ENCODE peak calls at places on chromosomes 6 and 20, in four cellular contexts. One of them, this sample, is unnamed.

GRCh38 chr6:150667977-150668716 is 68.5 kb downstream of the PLEKHG1 start:
- DNase-seq in bronchial epithelial cell: peak; percentile 94
- DNase-seq in AG04450: peak; percentile 2
- DNase-seq in cardiac muscle cell: peak; percentile 93
- DNase-seq in this sample: no peak

GRCh38 chr6:108210557-108210956 is 44.7 kb downstream of the NR2E1 start:
- DNase-seq in bronchial epithelial cell: no peak
- DNase-seq in cardiac muscle cell: no peak
- DNase-seq in AG04450: no peak
- DNase-seq in this sample: no peak

GRCh38 chr20:16260911-16261310 is 312.3 kb downstream of the KIF16B start:
- DNase-seq in cardiac muscle cell: no peak
- DNase-seq in bronchial epithelial cell: no peak
- DNase-seq in AG04450: no peak
- DNase-seq in this sample: no peak

GRCh38 chr6:147381734-147382133 is 126.8 kb upstream of the SAMD5 start:
- DNase-seq in bronchial epithelial cell: no peak
- DNase-seq in cardiac muscle cell: no peak
- DNase-seq in AG04450: peak; percentile 11
- DNase-seq in this sample: no peak

GRCh38 chr20:40286991-40287531 is 402.0 kb downstream of the MAFB start:
- DNase-seq in AG04450: no peak
- DNase-seq in bronchial epithelial cell: peak; percentile 95
- DNase-seq in cardiac muscle cell: no peak
- DNase-seq in this sample: no peak

GRCh38 chr6:44355640-44356039 is 13.2 kb downstream of the SPATS1 start:
- DNase-seq in bronchial epithelial cell: no peak
- DNase-seq in AG04450: no peak
- DNase-seq in cardiac muscle cell: no peak
- DNase-seq in this sample: no peak

GRCh38 chr6:166595949-166596348 is 9.5 kb upstream of the RAMACL start:
- DNase-seq in bronchial epithelial cell: no peak
- DNase-seq in AG04450: no peak
- DNase-seq in cardiac muscle cell: no peak
- DNase-seq in this sample: no peak

GRCh38 chr6:122553697-122554096 is 56.5 kb upstream of the PKIB start:
- DNase-seq in bronchial epithelial cell: no peak
- DNase-seq in AG04450: no peak
- DNase-seq in cardiac muscle cell: peak; percentile 4
- DNase-seq in this sample: peak; percentile 46

GRCh38 chr20:61461459-61461858 is 209.4 kb downstream of the CDH4 start:
- DNase-seq in AG04450: no peak
- DNase-seq in cardiac muscle cell: no peak
- DNase-seq in bronchial epithelial cell: no peak
- DNase-seq in this sample: no peak

GRCh38 chr6:38773338-38773737 is 58.2 kb downstream of the DNAH8 start:
- DNase-seq in AG04450: no peak
- DNase-seq in cardiac muscle cell: peak; percentile 3
- DNase-seq in bronchial epithelial cell: peak; percentile 58
- DNase-seq in this sample: peak; percentile 59

GRCh38 chr6:83193747-83194582 is 808 bp downstream of the RWDD2A start:
- DNase-seq in cardiac muscle cell: peak; percentile 68
- DNase-seq in AG04450: no peak
- DNase-seq in bronchial epithelial cell: no peak
- DNase-seq in this sample: peak; percentile 61

GRCh38 chr20:4112490-4113420 is 97.4 kb upstream of the RNF24 start:
- DNase-seq in cardiac muscle cell: no peak
- DNase-seq in AG04450: no peak
- DNase-seq in bronchial epithelial cell: peak; percentile 52
- DNase-seq in this sample: no peak

GRCh38 chr6:154736613-154737259 is 3.5 kb downstream of the SCAF8 start:
- DNase-seq in cardiac muscle cell: no peak
- DNase-seq in bronchial epithelial cell: no peak
- DNase-seq in AG04450: no peak
- DNase-seq in this sample: no peak

GRCh38 chr6:35449287-35449881 is 2.8 kb upstream of the FANCE start:
- DNase-seq in bronchial epithelial cell: peak; percentile 63
- DNase-seq in cardiac muscle cell: peak; percentile 82
- DNase-seq in AG04450: peak; percentile 39
- DNase-seq in this sample: no peak

GRCh38 chr20:11084508-11084907 is 410.7 kb upstream of the JAG1 start:
- DNase-seq in AG04450: no peak
- DNase-seq in cardiac muscle cell: no peak
- DNase-seq in bronchial epithelial cell: no peak
- DNase-seq in this sample: no peak

GRCh38 chr6:10595731-10596664 is 74.8 kb downstream of the GCNT2 start:
- DNase-seq in AG04450: no peak
- DNase-seq in cardiac muscle cell: no peak
- DNase-seq in bronchial epithelial cell: peak; percentile 50
- DNase-seq in this sample: no peak

GRCh38 chr20:48725589-48725991 is 102.2 kb downstream of the PREX1 start:
- DNase-seq in AG04450: no peak
- DNase-seq in cardiac muscle cell: no peak
- DNase-seq in bronchial epithelial cell: no peak
- DNase-seq in this sample: no peak

GRCh38 chr6:105321728-105322127 is 81.2 kb downstream of the PREP start:
- DNase-seq in bronchial epithelial cell: no peak
- DNase-seq in AG04450: no peak
- DNase-seq in cardiac muscle cell: no peak
- DNase-seq in this sample: no peak

GRCh38 chr6:36131517-36132220 is 1.4 kb downstream of the MAPK13 start:
- DNase-seq in bronchial epithelial cell: peak; percentile 47
- DNase-seq in AG04450: peak; percentile 15
- DNase-seq in cardiac muscle cell: peak; percentile 31
- DNase-seq in this sample: peak; percentile 70

GRCh38 chr20:37394543-37395410 is 48.8 kb downstream of the SRC start:
- DNase-seq in cardiac muscle cell: no peak
- DNase-seq in bronchial epithelial cell: peak; percentile 89
- DNase-seq in AG04450: no peak
- DNase-seq in this sample: peak; percentile 65

GRCh38 chr6:75424610-75425548 is 68.7 kb downstream of the FILIP1 start:
- DNase-seq in AG04450: no peak
- DNase-seq in bronchial epithelial cell: peak; percentile 46
- DNase-seq in cardiac muscle cell: no peak
- DNase-seq in this sample: no peak

GRCh38 chr6:156175971-156176421 is 601.2 kb upstream of the ARID1B start:
- DNase-seq in AG04450: no peak
- DNase-seq in cardiac muscle cell: peak; percentile 26
- DNase-seq in bronchial epithelial cell: no peak
- DNase-seq in this sample: peak; percentile 72

GRCh38 chr6:153591165-153591564 is 447.9 kb upstream of the OPRM1 start:
- DNase-seq in bronchial epithelial cell: no peak
- DNase-seq in cardiac muscle cell: no peak
- DNase-seq in AG04450: no peak
- DNase-seq in this sample: no peak

GRCh38 chr6:45001663-45002062 is 326.5 kb upstream of the RUNX2 start:
- DNase-seq in bronchial epithelial cell: no peak
- DNase-seq in cardiac muscle cell: no peak
- DNase-seq in AG04450: no peak
- DNase-seq in this sample: no peak

GRCh38 chr6:135380793-135381192 is 116.7 kb downstream of the AHI1 start:
- DNase-seq in AG04450: no peak
- DNase-seq in bronchial epithelial cell: no peak
- DNase-seq in cardiac muscle cell: no peak
- DNase-seq in this sample: no peak

GRCh38 chr20:31570735-31571617 is 34.1 kb upstream of the ID1 start:
- DNase-seq in AG04450: no peak
- DNase-seq in bronchial epithelial cell: no peak
- DNase-seq in cardiac muscle cell: no peak
- DNase-seq in this sample: no peak

GRCh38 chr6:111985202-111985731 is 68.6 kb upstream of the CCN6 start:
- DNase-seq in bronchial epithelial cell: peak; percentile 99
- DNase-seq in cardiac muscle cell: no peak
- DNase-seq in AG04450: peak; percentile 59
- DNase-seq in this sample: no peak

GRCh38 chr6:132132420-132132819 is 181.2 kb upstream of the CCN2 start:
- DNase-seq in AG04450: no peak
- DNase-seq in cardiac muscle cell: peak; percentile 11
- DNase-seq in bronchial epithelial cell: no peak
- DNase-seq in this sample: no peak

GRCh38 chr20:34452281-34452982 is 63.8 kb upstream of the DYNLRB1 start:
- DNase-seq in AG04450: no peak
- DNase-seq in cardiac muscle cell: no peak
- DNase-seq in bronchial epithelial cell: no peak
- DNase-seq in this sample: no peak

GRCh38 chr20:41443667-41444066 is 77.0 kb upstream of the EMILIN3 start:
- DNase-seq in cardiac muscle cell: no peak
- DNase-seq in bronchial epithelial cell: no peak
- DNase-seq in AG04450: no peak
- DNase-seq in this sample: no peak

GRCh38 chr20:48275325-48275724 is 490.0 kb upstream of the SULF2 start:
- DNase-seq in bronchial epithelial cell: no peak
- DNase-seq in cardiac muscle cell: no peak
- DNase-seq in AG04450: no peak
- DNase-seq in this sample: no peak

GRCh38 chr6:154928325-154928922 is 66.7 kb upstream of the TIAM2 start:
- DNase-seq in cardiac muscle cell: peak; percentile 81
- DNase-seq in AG04450: peak; percentile 50
- DNase-seq in bronchial epithelial cell: peak; percentile 47
- DNase-seq in this sample: peak; percentile 74

GRCh38 chr6:151497935-151498726 is 4.3 kb downstream of the CCDC170 start:
- DNase-seq in AG04450: no peak
- DNase-seq in bronchial epithelial cell: peak; percentile 55
- DNase-seq in cardiac muscle cell: no peak
- DNase-seq in this sample: no peak

GRCh38 chr6:53035549-53036213 is 29.5 kb upstream of the FBXO9 start:
- DNase-seq in AG04450: no peak
- DNase-seq in bronchial epithelial cell: no peak
- DNase-seq in cardiac muscle cell: no peak
- DNase-seq in this sample: no peak

GRCh38 chr6:41937881-41938574 is 3.6 kb downstream of the CCND3 start:
- DNase-seq in bronchial epithelial cell: no peak
- DNase-seq in cardiac muscle cell: no peak
- DNase-seq in AG04450: no peak
- DNase-seq in this sample: no peak

GRCh38 chr6:89966913-89967312 is 72.6 kb downstream of the GJA10 start:
- DNase-seq in cardiac muscle cell: no peak
- DNase-seq in AG04450: no peak
- DNase-seq in bronchial epithelial cell: no peak
- DNase-seq in this sample: no peak

GRCh38 chr6:63819831-63820230 is 184.2 kb downstream of the PHF3 start:
- DNase-seq in AG04450: no peak
- DNase-seq in cardiac muscle cell: no peak
- DNase-seq in bronchial epithelial cell: no peak
- DNase-seq in this sample: no peak

GRCh38 chr6:134097114-134097707 is 44.8 kb upstream of the SLC2A12 start:
- DNase-seq in cardiac muscle cell: peak; percentile 80
- DNase-seq in bronchial epithelial cell: peak; percentile 55
- DNase-seq in AG04450: peak; percentile 50
- DNase-seq in this sample: peak; percentile 57
- TF ChIP-seq CTCF in cardiac muscle cell: peak; percentile 63
- TF ChIP-seq CTCF in bronchial epithelial cell: peak; percentile 46
- TF ChIP-seq CTCF in AG04450: peak; percentile 64
- TF ChIP-seq CTCF in this sample: peak; percentile 43

GRCh38 chr6:148677594-148678476 is 69.0 kb upstream of the UST start:
- DNase-seq in bronchial epithelial cell: no peak
- DNase-seq in cardiac muscle cell: no peak
- DNase-seq in AG04450: no peak
- DNase-seq in this sample: no peak

GRCh38 chr6:148678682-148679081 is 68.1 kb upstream of the UST start:
- DNase-seq in bronchial epithelial cell: no peak
- DNase-seq in AG04450: no peak
- DNase-seq in cardiac muscle cell: no peak
- DNase-seq in this sample: no peak

GRCh38 chr6:148682252-148682651 is 64.6 kb upstream of the UST start:
- DNase-seq in cardiac muscle cell: no peak
- DNase-seq in AG04450: no peak
- DNase-seq in bronchial epithelial cell: no peak
- DNase-seq in this sample: no peak

GRCh38 chr6:148681666-148682065 is 65.2 kb upstream of the UST start:
- DNase-seq in AG04450: no peak
- DNase-seq in bronchial epithelial cell: no peak
- DNase-seq in cardiac muscle cell: no peak
- DNase-seq in this sample: no peak

GRCh38 chr6:148682990-148683389 is 63.8 kb upstream of the UST start:
- DNase-seq in cardiac muscle cell: no peak
- DNase-seq in bronchial epithelial cell: no peak
- DNase-seq in AG04450: no peak
- DNase-seq in this sample: no peak
- H3K4me3 ChIP-seq in cardiac muscle cell: no peak overlapping the region
- H3K4me3 ChIP-seq in bronchial epithelial cell: no peak overlapping the region
- H3K4me3 ChIP-seq in AG04450: no peak overlapping the region
- H3K4me3 ChIP-seq in this sample: no peak overlapping the region

GRCh38 chr20:19786311-19786710 is 28.3 kb downstream of the RIN2 start:
- DNase-seq in bronchial epithelial cell: peak; percentile 71
- DNase-seq in cardiac muscle cell: no peak
- DNase-seq in AG04450: peak; percentile 88
- DNase-seq in this sample: no peak

GRCh38 chr20:19785886-19786285 is 27.8 kb downstream of the RIN2 start:
- DNase-seq in cardiac muscle cell: peak; percentile 93
- DNase-seq in AG04450: no peak
- DNase-seq in bronchial epithelial cell: no peak
- DNase-seq in this sample: no peak

GRCh38 chr20:19783966-19784401 is 25.9 kb downstream of the RIN2 start:
- DNase-seq in bronchial epithelial cell: peak; percentile 57
- DNase-seq in cardiac muscle cell: no peak
- DNase-seq in AG04450: peak; percentile 59
- DNase-seq in this sample: no peak

GRCh38 chr20:19784511-19785172 is 26.6 kb downstream of the RIN2 start:
- DNase-seq in bronchial epithelial cell: peak; percentile 89
- DNase-seq in cardiac muscle cell: peak; percentile 93
- DNase-seq in AG04450: peak; percentile 76
- DNase-seq in this sample: peak; percentile 48

DNA sequence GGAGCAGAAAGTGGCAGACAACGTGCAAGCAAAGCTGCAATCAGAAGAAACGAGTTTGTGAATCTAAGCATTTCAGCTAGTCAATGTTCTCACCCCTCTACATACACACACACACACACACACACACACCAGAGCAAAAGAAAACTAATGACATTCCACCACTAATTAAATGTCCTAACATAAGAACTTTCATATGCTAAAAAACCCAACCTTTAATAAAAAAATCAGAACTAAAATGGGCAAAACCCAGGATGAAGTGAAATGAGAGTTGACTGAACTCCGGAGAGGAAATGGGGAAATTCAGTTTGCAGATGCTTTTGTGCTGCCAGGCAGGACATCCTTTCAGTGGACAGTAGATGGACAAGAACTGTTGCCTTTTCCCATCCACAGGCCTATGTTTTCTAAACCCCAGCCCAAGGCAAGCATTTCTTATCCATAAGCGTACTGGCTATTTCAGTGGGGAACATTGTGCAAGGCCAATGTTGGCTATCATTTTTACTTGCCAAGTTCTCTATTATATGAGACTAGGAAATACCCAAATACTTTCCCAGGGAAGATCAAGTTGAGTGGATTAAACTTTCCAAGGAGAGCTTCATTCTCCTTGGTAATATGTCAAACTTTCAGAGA is 27.2 kb downstream of the RIN2 start:
- DNase-seq in AG04450: no peak
- DNase-seq in cardiac muscle cell: no peak
- DNase-seq in bronchial epithelial cell: no peak
- DNase-seq in this sample: no peak
- TF ChIP-seq CTCF in AG04450: no peak
- TF ChIP-seq CTCF in cardiac muscle cell: no peak
- TF ChIP-seq CTCF in bronchial epithelial cell: no peak
- TF ChIP-seq CTCF in this sample: no peak

GRCh38 chr20:62973033-62973745 is 20.7 kb downstream of the SLC17A9 start:
- DNase-seq in AG04450: no peak
- DNase-seq in cardiac muscle cell: no peak
- DNase-seq in bronchial epithelial cell: no peak
- DNase-seq in this sample: no peak
- H3K4me3 ChIP-seq in AG04450: no peak overlapping the region
- H3K4me3 ChIP-seq in cardiac muscle cell: no peak overlapping the region
- H3K4me3 ChIP-seq in bronchial epithelial cell: no peak overlapping the region
- H3K4me3 ChIP-seq in this sample: no peak overlapping the region

This sample was measured in WERI-Rb-1.